ENCODE peak calls at places on chromosome 14, in five cellular contexts. M is SK-MEL-5, V is T-cell, U is endodermal cell, L is M059J. H is an unnamed sample.

GRCh38 chr14:50084666-50085065 is 31.7 kb downstream of the VCPKMT start:
- DNase-seq in M (no peak), U (no peak), V (no peak), L (no peak), H (no peak)

GRCh38 chr14:88013750-88014349 is 8.9 kb downstream of the GPR65 start:
- DNase-seq in L (peak; percentile 45), V (peak; percentile 47), M (peak; percentile 81), U (peak; percentile 88), H (peak; percentile 59)

GRCh38 chr14:36866867-36867266 is 205.2 kb downstream of the PAX9 start:
- DNase-seq in U (no peak), V (no peak), L (no peak), M (no peak), H (no peak)

GRCh38 chr14:63045612-63046320 is 508 bp upstream of the KCNH5 start:
- DNase-seq in L (peak; percentile 3), M (no peak), V (no peak), U (peak; percentile 96), H (peak; percentile 43)

GRCh38 chr14:93006484-93007128 is 83.7 kb downstream of the CHGA start:
- DNase-seq in L (peak; percentile 32), M (no peak), U (no peak), V (no peak), H (no peak)

GRCh38 chr14:68628605-68629310 is 164.1 kb downstream of the ZFP36L1 start:
- DNase-seq in L (no peak), V (peak; percentile 43), M (no peak), U (peak; percentile 83), H (peak; percentile 47)

GRCh38 chr14:65019944-65020566 is 33.4 kb downstream of the FNTB start:
- DNase-seq in V (no peak), U (peak; percentile 68), L (peak; percentile 77), M (peak; percentile 94), H (no peak)

GRCh38 chr14:76576047-76576741 is 185.1 kb upstream of the VASH1 start:
- DNase-seq in L (peak; percentile 43), U (no peak), V (no peak), M (peak; percentile 24), H (no peak)

GRCh38 chr14:95102678-95103039 is 54.7 kb downstream of the DICER1 start:
- DNase-seq in U (no peak), L (no peak), M (no peak), V (no peak), H (no peak)

GRCh38 chr14:32473476-32473875 is 144.4 kb downstream of the AKAP6 start:
- DNase-seq in U (peak; percentile 58), V (no peak), M (no peak), L (peak; percentile 57), H (no peak)

GRCh38 chr14:75591331-75591946 is 13.0 kb downstream of the FLVCR2 start:
- DNase-seq in V (no peak), L (no peak), U (no peak), M (no peak), H (no peak)

GRCh38 chr14:42138406-42138805 is 531.7 kb downstream of the LRFN5 start:
- DNase-seq in U (no peak), V (no peak), M (no peak), L (no peak), H (no peak)

GRCh38 chr14:71932229-71932951 is at the start of gene RGS6:
- DNase-seq in L (peak; percentile 12), M (peak; percentile 12), V (no peak), U (peak; percentile 91), H (peak; percentile 63)

GRCh38 chr14:73758392-73759182 is 44.4 kb upstream of the PNMA1 start:
- DNase-seq in L (peak; percentile 76), M (peak; percentile 61), U (peak; percentile 95), V (peak; percentile 75), H (peak; percentile 76)

GRCh38 chr14:23173039-23173438 is 10.4 kb downstream of the SLC7A8 start:
- DNase-seq in M (no peak), L (no peak), U (no peak), V (no peak), H (no peak)

GRCh38 chr14:21026988-21027315 is 2.1 kb upstream of the NDRG2 start:
- DNase-seq in V (peak; percentile 3), M (no peak), U (peak; percentile 51), L (no peak), H (no peak)

GRCh38 chr14:56794557-56795283 is 15.6 kb downstream of the OTX2 start:
- DNase-seq in U (peak; percentile 84), L (no peak), M (no peak), V (no peak), H (peak; percentile 56)

GRCh38 chr14:104845033-104845666 is 19.9 kb upstream of the CEP170B start:
- DNase-seq in M (no peak), U (no peak), V (no peak), L (no peak), H (no peak)

GRCh38 chr14:56555921-56556570 is 23.6 kb upstream of the TMEM260 start:
- DNase-seq in V (no peak), U (no peak), L (peak; percentile 17), M (peak; percentile 63), H (no peak)

GRCh38 chr14:75514673-75515630 is 7.3 kb upstream of the BATF start:
- DNase-seq in M (no peak), V (peak; percentile 53), L (peak; percentile 39), U (peak; percentile 79), H (no peak)

GRCh38 chr14:51607677-51608076 is 44.0 kb upstream of the FRMD6 start:
- DNase-seq in M (peak; percentile 86), U (no peak), L (peak; percentile 47), V (no peak), H (no peak)

GRCh38 chr14:64114166-64114565 is 180.0 kb downstream of the ESR2 start:
- DNase-seq in M (no peak), V (no peak), U (peak; percentile 55), L (no peak), H (no peak)

GRCh38 chr14:47186491-47186890 is 488.9 kb downstream of the MDGA2 start:
- DNase-seq in V (no peak), U (no peak), L (no peak), M (peak; percentile 14), H (no peak)

H was measured in mesothelial cell of epicardium.